ENCODE peak calls at places on chromosomes 12 and 14, in eight cellular contexts. N is CD8-positive, alpha-beta T cell; S is neuronal stem cell; X is breast epithelium; M is mesendoderm; T is CD8-positive, alpha-beta memory T cell; Y is suprapubic skin; O is neural progenitor cell. W is an unnamed sample.

GRCh38 chr12:40717576-40717975 is 25.3 kb downstream of the CNTN1 start:
- DNase-seq in X (no peak), T (no peak), S (no peak), Y (no peak), N (no peak), M (no peak), O (no peak), W (no peak)

GRCh38 chr14:91009501-91010152 is 50.8 kb downstream of the RPS6KA5 start:
- DNase-seq in Y (no peak), N (no peak), X (no peak), O (no peak), S (no peak), M (no peak), T (no peak), W (peak)

GRCh38 chr12:103772367-103773108 is 68.5 kb downstream of the NT5DC3 start:
- DNase-seq in O (no peak), Y (no peak), S (no peak), T (no peak), N (no peak), M (no peak), X (no peak), W (no peak)

GRCh38 chr12:586318-587071 is 76.8 kb downstream of the NINJ2 start:
- DNase-seq in O (no peak), X (no peak), N (no peak), Y (no peak), M (no peak), T (no peak), S (no peak), W (no peak)

GRCh38 chr14:39083127-39083526 is 19.9 kb downstream of the SEC23A start:
- DNase-seq in Y (no peak), S (no peak), M (peak), O (no peak), N (no peak), X (no peak), T (no peak), W (no peak)

GRCh38 chr14:70094106-70094505 is 94.6 kb downstream of the SLC8A3 start:
- DNase-seq in Y (no peak), M (no peak), X (no peak), O (no peak), T (no peak), S (no peak), N (no peak), W (no peak)

GRCh38 chr12:116313194-116313910 is 35.9 kb upstream of the MED13L start:
- DNase-seq in X (no peak), S (no peak), M (no peak), O (no peak), N (no peak), Y (no peak), T (no peak), W (no peak)

GRCh38 chr12:131001493-131001892 is 47.8 kb downstream of the ADGRD1 start:
- DNase-seq in M (no peak), S (no peak), X (no peak), N (no peak), O (no peak), Y (no peak), T (no peak), W (no peak)

GRCh38 chr12:122297494-122297893 is 31.2 kb upstream of the VPS33A start:
- DNase-seq in N (no peak), T (no peak), S (no peak), O (no peak), M (no peak), Y (no peak), X (no peak), W (no peak)

GRCh38 chr12:127829974-127830543 is 436.9 kb upstream of the TMEM132C start:
- DNase-seq in Y (no peak), M (no peak), O (no peak), X (no peak), N (no peak), T (no peak), S (no peak), W (no peak)

GRCh38 chr12:41606741-41607460 is 418.8 kb downstream of the PDZRN4 start:
- DNase-seq in T (no peak), O (no peak), M (peak), N (no peak), X (no peak), Y (no peak), S (no peak), W (no peak)

GRCh38 chr12:25323774-25324086 is 73.0 kb upstream of the KRAS start:
- DNase-seq in N (no peak), S (no peak), X (no peak), M (no peak), T (peak), O (no peak), Y (no peak), W (no peak)

GRCh38 chr12:63822352-63822751 is 22.1 kb upstream of the SRGAP1 start:
- DNase-seq in M (no peak), X (no peak), T (no peak), Y (no peak), S (no peak), O (no peak), N (no peak), W (no peak)

GRCh38 chr12:46770501-46771183 is 55.2 kb downstream of the SLC38A4 start:
- DNase-seq in N (no peak), Y (no peak), T (no peak), S (peak), O (peak), M (peak), X (no peak), W (no peak)

GRCh38 chr14:100747021-100747586 is 20.4 kb downstream of the DLK1 start:
- DNase-seq in T (no peak), N (no peak), Y (no peak), X (peak), M (no peak), S (no peak), O (no peak), W (no peak)

GRCh38 chr12:6528539-6529235 is 5.6 kb upstream of the GAPDH start:
- DNase-seq in O (no peak), X (no peak), Y (no peak), N (no peak), S (no peak), T (no peak), M (peak), W (no peak)

GRCh38 chr14:91606851-91607250 is 96.7 kb upstream of the PPP4R3A start:
- DNase-seq in S (no peak), T (no peak), X (no peak), Y (no peak), N (no peak), O (no peak), M (no peak), W (no peak)

GRCh38 chr12:82877963-82878362 is 191.3 kb downstream of the TMTC2 start:
- DNase-seq in M (no peak), T (no peak), X (no peak), S (no peak), O (peak), Y (no peak), N (no peak), W (no peak)

GRCh38 chr14:33682746-33683145 is 268.1 kb downstream of the EGLN3 start:
- DNase-seq in O (no peak), T (no peak), N (no peak), X (no peak), M (peak), Y (no peak), S (no peak), W (no peak)

GRCh38 chr14:59836116-59836515 is 34.5 kb downstream of the RTN1 start:
- DNase-seq in Y (no peak), X (no peak), T (no peak), M (no peak), S (no peak), N (no peak), O (no peak), W (no peak)

GRCh38 chr14:33505963-33506329 is 444.9 kb downstream of the EGLN3 start:
- DNase-seq in T (no peak), O (no peak), N (no peak), Y (no peak), M (no peak), S (no peak), X (no peak), W (no peak)

GRCh38 chr12:46579474-46579873 is 206.9 kb upstream of the SLC38A2 start:
- DNase-seq in O (no peak), N (no peak), X (no peak), Y (no peak), M (no peak), T (no peak), S (no peak), W (no peak)

GRCh38 chr14:35909675-35910074 is 83.5 kb downstream of the BRMS1L start:
- DNase-seq in S (no peak), T (no peak), M (no peak), Y (no peak), O (no peak), X (no peak), N (no peak), W (no peak)

GRCh38 chr12:28222081-28222700 is 31.9 kb downstream of the CCDC91 start:
- DNase-seq in X (no peak), N (peak), M (no peak), S (no peak), Y (no peak), O (no peak), T (peak), W (no peak)

GRCh38 chr14:59213368-59214315 is 25.2 kb downstream of the DAAM1 start:
- DNase-seq in T (no peak), X (no peak), M (no peak), S (no peak), N (no peak), O (no peak), Y (no peak), W (no peak)

GRCh38 chr14:102723650-102724049 is 53.6 kb upstream of the TRAF3 start:
- DNase-seq in O (no peak), N (no peak), T (no peak), Y (no peak), S (no peak), M (no peak), X (no peak), W (no peak)

GRCh38 chr14:53152909-53153701 is at the start of gene DDHD1:
- DNase-seq in O (peak), X (peak), T (peak), N (peak), Y (peak), M (peak), S (peak), W (peak)

GRCh38 chr14:65462411-65462810 is 49.9 kb downstream of the FUT8 start:
- DNase-seq in O (no peak), N (no peak), T (no peak), X (no peak), M (no peak), S (no peak), Y (no peak), W (no peak)

GRCh38 chr14:31336646-31337045 is 83.7 kb downstream of the HEATR5A start:
- DNase-seq in Y (no peak), T (no peak), O (peak), S (no peak), M (no peak), N (no peak), X (no peak), W (peak)

GRCh38 chr12:121857322-121858246 is 1.1 kb downstream of the HPD start:
- DNase-seq in M (no peak), Y (no peak), O (peak), T (no peak), S (no peak), N (no peak), X (no peak), W (no peak)

GRCh38 chr12:123990512-123990911 is 17.5 kb downstream of the ZNF664 start:
- DNase-seq in X (no peak), T (no peak), O (no peak), S (no peak), M (peak), Y (no peak), N (no peak), W (no peak)

GRCh38 chr12:116980083-116980482 is 69.3 kb downstream of the FBXW8 start:
- DNase-seq in T (no peak), M (peak), N (no peak), X (no peak), S (no peak), O (no peak), Y (no peak), W (no peak)

DNA sequence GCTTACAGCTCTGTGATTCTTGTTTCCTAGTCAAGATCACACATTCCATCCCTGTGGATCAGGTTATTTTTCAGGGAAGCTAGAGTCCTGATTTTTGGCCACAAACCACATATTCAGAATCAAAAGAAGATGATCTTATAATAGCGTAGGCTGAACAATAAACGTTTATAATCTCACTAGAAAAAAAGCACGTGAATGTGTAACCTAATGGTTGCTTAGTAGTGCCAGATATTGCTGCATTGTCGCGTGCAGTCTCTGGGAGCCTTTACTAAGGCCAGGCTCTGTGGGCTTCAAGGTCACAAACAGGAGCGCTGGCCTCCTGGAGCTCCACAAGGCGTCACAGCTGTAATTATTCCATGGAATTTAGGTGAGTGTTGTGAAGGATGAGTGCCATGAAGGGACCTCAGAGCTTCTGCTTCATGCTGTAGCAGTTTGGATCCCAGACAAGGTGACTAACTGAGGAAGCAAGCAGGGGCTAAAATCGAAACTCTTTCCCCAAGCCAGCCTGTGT is 17.4 kb downstream of the CDKN1B start:
- DNase-seq in M (no peak), T (no peak), S (no peak), O (no peak), X (no peak), Y (no peak), N (no peak), W (no peak)
- H3K27ac ChIP-seq in M (no peak), T (no peak), S (no peak), O (no peak), X (peak), Y (peak), N (no peak), W (no peak)

GRCh38 chr12:77179515-77179914 is 114.1 kb upstream of the E2F7 start:
- DNase-seq in Y (no peak), M (no peak), N (no peak), O (no peak), S (no peak), T (no peak), X (no peak), W (no peak)
- H3K4me3 ChIP-seq in Y (no peak), M (no peak), N (no peak), O (no peak), S (no peak), T (no peak), X (no peak), W (no peak)

DNA sequence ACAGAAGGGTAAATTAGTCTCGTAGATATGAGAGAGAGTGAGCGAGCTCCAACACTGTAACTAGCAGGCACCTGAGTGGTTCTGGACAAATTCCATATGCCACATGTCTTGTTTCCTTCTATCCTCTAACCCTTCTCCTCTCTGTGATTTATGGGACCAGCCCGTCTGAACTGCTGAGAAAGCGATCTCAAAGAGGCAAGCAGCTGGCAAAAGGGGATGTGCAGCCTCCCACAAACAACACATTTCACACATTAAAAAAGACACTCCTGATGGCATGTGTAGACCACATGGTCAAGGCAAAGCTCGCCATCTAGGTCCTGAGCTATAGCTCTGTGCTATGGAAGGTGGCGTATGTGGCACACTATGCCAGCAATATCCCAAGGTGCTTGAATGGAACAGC is 227.5 kb downstream of the KTN1 start:
- DNase-seq in X (no peak), S (no peak), Y (no peak), T (no peak), N (no peak), O (no peak), M (no peak), W (no peak)
- H3K27ac ChIP-seq in X (peak), S (no peak), Y (peak), T (no peak), N (peak), O (no peak), M (no peak), W (no peak)

GRCh38 chr12:3199551-3200031 is 122.4 kb downstream of the TSPAN9 start:
- DNase-seq in Y (no peak), T (no peak), N (no peak), M (peak), O (peak), S (peak), X (no peak), W (no peak)
- H3K4me3 ChIP-seq in Y (peak), T (no peak), N (no peak), M (peak), O (peak), S (peak), X (peak), W (no peak)

GRCh38 chr12:109604132-109604585 is 30.6 kb downstream of the MVK start:
- DNase-seq in X (no peak), T (no peak), O (no peak), M (no peak), S (no peak), Y (no peak), N (no peak), W (no peak)
- H3K27ac ChIP-seq in X (no peak), T (no peak), O (no peak), M (no peak), S (no peak), Y (no peak), N (no peak), W (no peak)